ENCODE peak calls at places on chromosomes 11 and 22, in seven cellular contexts. F is cardiac muscle cell, K is Peyer's patch, O is astrocyte of the cerebellum, C is transverse colon, R is RWPE1, L is HFFc6. W is an unnamed sample.

GRCh38 chr11:14270690-14271542 is 88.1 kb downstream of the RRAS2 start:
- DNase-seq in F (no peak), K (no peak), O (no peak), C (no peak), R (no peak), L (no peak), W (no peak)

GRCh38 chr22:30837531-30837930 is 131.0 kb downstream of the MORC2 start:
- DNase-seq in F (no peak), K (no peak), O (no peak), C (no peak), R (no peak), L (no peak), W (no peak)

GRCh38 chr11:64244966-64245365 is 1.8 kb downstream of the PPP1R14B start:
- DNase-seq in F (no peak), K (no peak), O (no peak), C (peak), R (no peak), L (no peak), W (no peak)

GRCh38 chr11:130427581-130428211 is 713 bp downstream of the ADAMTS8 start:
- DNase-seq in F (peak), K (no peak), O (no peak), C (peak), R (no peak), L (no peak), W (peak)

GRCh38 chr11:68214173-68215086 is 1.3 kb upstream of the KMT5B start:
- DNase-seq in F (peak), K (no peak), O (no peak), C (peak), R (no peak), L (no peak), W (peak)

GRCh38 chr11:132126973-132127900 is 756.8 kb downstream of the NTM start:
- DNase-seq in F (peak), K (peak), O (peak), C (peak), R (peak), L (peak), W (no peak)

GRCh38 chr22:32698926-32699619 is 102.4 kb upstream of the TIMP3 start:
- DNase-seq in F (no peak), K (no peak), O (no peak), C (peak), R (no peak), L (no peak), W (no peak)

GRCh38 chr11:111975076-111975806 is 38.1 kb downstream of the DIXDC1 start:
- DNase-seq in F (no peak), K (no peak), O (no peak), C (no peak), R (no peak), L (no peak), W (no peak)

GRCh38 chr11:19121646-19122045 is 4.7 kb downstream of the ZDHHC13 start:
- DNase-seq in F (no peak), K (no peak), O (no peak), C (no peak), R (no peak), L (peak), W (no peak)

GRCh38 chr11:16612801-16613400 is 125.5 kb upstream of the C11orf58 start:
- DNase-seq in F (peak), K (no peak), O (no peak), C (no peak), R (no peak), L (no peak), W (no peak)

GRCh38 chr11:46845440-46845739 is 690 bp downstream of the CKAP5 start:
- DNase-seq in F (no peak), K (no peak), O (no peak), C (no peak), R (peak), L (peak), W (no peak)

GRCh38 chr11:68340003-68340767 is 27.8 kb downstream of the LRP5 start:
- DNase-seq in F (no peak), K (no peak), O (no peak), C (no peak), R (no peak), L (no peak), W (no peak)

GRCh38 chr11:121654506-121655480 is 202.0 kb upstream of the SORL1-AS1 start:
- DNase-seq in F (no peak), K (no peak), O (no peak), C (no peak), R (peak), L (no peak), W (no peak)

GRCh38 chr11:36509694-36510566 is at the start of gene TRAF6:
- DNase-seq in F (peak), K (peak), O (peak), C (peak), R (peak), L (peak), W (peak)

GRCh38 chr11:95563173-95563572 is 226.4 kb downstream of the FAM76B start:
- DNase-seq in F (no peak), K (no peak), O (no peak), C (no peak), R (no peak), L (no peak), W (no peak)

GRCh38 chr11:2768471-2769408 is 68.9 kb upstream of the KCNQ1OT1 start:
- DNase-seq in F (no peak), K (peak), O (no peak), C (no peak), R (peak), L (peak), W (peak)

GRCh38 chr11:114275295-114275694 is 20.9 kb upstream of the NNMT start:
- DNase-seq in F (no peak), K (no peak), O (no peak), C (no peak), R (no peak), L (no peak), W (no peak)

GRCh38 chr11:6354651-6355485 is 34.6 kb upstream of the CAVIN3 start:
- DNase-seq in F (no peak), K (no peak), O (no peak), C (no peak), R (no peak), L (no peak), W (peak)

GRCh38 chr11:65911682-65912568 is 6.9 kb downstream of the C11orf68 start:
- DNase-seq in F (peak), K (no peak), O (no peak), C (peak), R (peak), L (peak), W (no peak)

GRCh38 chr11:130908770-130909625 is 7.3 kb downstream of the SNX19 start:
- DNase-seq in F (no peak), K (no peak), O (peak), C (no peak), R (peak), L (peak), W (no peak)

GRCh38 chr11:6612816-6613136 is 760 bp upstream of the TAF10 start:
- DNase-seq in F (no peak), K (peak), O (no peak), C (peak), R (no peak), L (no peak), W (peak)

GRCh38 chr11:102788334-102789035 is 8.1 kb upstream of the MMP10 start:
- DNase-seq in F (no peak), K (no peak), O (no peak), C (no peak), R (no peak), L (no peak), W (no peak)

GRCh38 chr11:126061707-126062678 is 673 bp downstream of the CDON start:
- DNase-seq in F (peak), K (no peak), O (no peak), C (peak), R (peak), L (no peak), W (peak)

GRCh38 chr22:44411226-44412135 is 86.6 kb downstream of the RTL6 start:
- DNase-seq in F (no peak), K (no peak), O (no peak), C (no peak), R (no peak), L (no peak), W (no peak)

GRCh38 chr22:17492247-17492646 is 71.1 kb upstream of the SLC25A18 start:
- DNase-seq in F (peak), K (no peak), O (no peak), C (no peak), R (no peak), L (no peak), W (no peak)

DNA sequence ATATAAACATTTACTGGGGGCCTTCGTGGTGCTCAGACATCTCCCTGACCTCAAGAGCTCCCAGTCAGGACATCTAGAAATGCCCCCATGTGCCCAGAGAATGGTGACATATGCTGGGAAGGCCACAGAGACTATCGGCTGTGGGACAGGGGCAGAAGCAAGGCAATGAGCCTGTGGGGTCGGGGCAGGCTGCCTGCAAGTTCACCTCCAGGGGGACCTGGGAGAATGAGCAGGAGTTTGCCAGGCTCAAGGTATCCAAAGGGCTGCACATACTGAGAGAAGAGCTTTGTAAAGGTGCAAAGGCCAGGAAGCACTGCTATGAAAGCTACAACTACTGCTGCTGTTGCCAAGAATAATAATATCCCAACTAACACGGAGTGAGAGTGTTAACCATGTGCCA is 233.9 kb downstream of the TENM4 start:
- DNase-seq in F (no peak), K (no peak), O (no peak), C (no peak), R (no peak), L (no peak), W (no peak)
- TF ChIP-seq CTCF in F (no peak), K (no peak), O (no peak), C (no peak), R (no peak), L (no peak), W (no peak)

GRCh38 chr11:60700689-60701508 is 1.5 kb downstream of the MS4A8 start:
- DNase-seq in F (peak), K (no peak), O (no peak), C (peak), R (peak), L (no peak), W (peak)
- TF ChIP-seq CTCF in F (peak), K (no peak), O (peak), C (peak), R (peak), L (peak), W (peak)

GRCh38 chr22:50342651-50343540 is at the start of gene PPP6R2:
- DNase-seq in F (peak), K (peak), O (no peak), C (peak), R (peak), L (peak), W (peak)
- TF ChIP-seq CTCF in F (no peak), K (no peak), O (no peak), C (peak), R (peak), L (peak), W (peak)

GRCh38 chr22:36977947-36978660 is 41.1 kb downstream of the TST start:
- DNase-seq in F (peak), K (peak), O (peak), C (peak), R (peak), L (peak), W (peak)
- TF ChIP-seq CTCF in F (peak), K (peak), O (peak), C (peak), R (peak), L (peak), W (peak)

GRCh38 chr22:37310815-37311595 is 28.7 kb downstream of the CYTH4 start:
- DNase-seq in F (no peak), K (no peak), O (no peak), C (no peak), R (no peak), L (no peak), W (no peak)

GRCh38 chr22:37308385-37309200 is 26.3 kb downstream of the CYTH4 start:
- DNase-seq in F (no peak), K (no peak), O (no peak), C (no peak), R (no peak), L (no peak), W (no peak)

GRCh38 chr22:37311761-37312312 is 29.5 kb downstream of the CYTH4 start:
- DNase-seq in F (no peak), K (no peak), O (no peak), C (no peak), R (no peak), L (no peak), W (no peak)

GRCh38 chr22:37309221-37310074 is 27.1 kb downstream of the CYTH4 start:
- DNase-seq in F (no peak), K (peak), O (no peak), C (peak), R (no peak), L (no peak), W (no peak)

GRCh38 chr22:37310075-37310606 is 27.8 kb downstream of the CYTH4 start:
- DNase-seq in F (no peak), K (no peak), O (no peak), C (no peak), R (no peak), L (no peak), W (no peak)
- TF ChIP-seq CTCF in F (no peak), K (no peak), O (no peak), C (no peak), R (no peak), L (no peak), W (no peak)

W was measured in glutamatergic neuron.